ENCODE peak calls at places on chromosome 9, in four cellular contexts. One of them, this sample, is unnamed.
A peak's percentile ranks its signal among the peaks of the same experiment; 100 is the strongest.

GRCh38 chr9:133513214-133514088 is 11.3 kb downstream of the MYMK start:
- DNase-seq in K562: no peak
- DNase-seq in SK-N-SH: peak; percentile 91
- DNase-seq in GM12878: no peak
- DNase-seq in this sample: no peak

GRCh38 chr9:3464033-3464638 is 61.7 kb downstream of the RFX3 start:
- DNase-seq in K562: no peak
- DNase-seq in SK-N-SH: no peak
- DNase-seq in GM12878: no peak
- DNase-seq in this sample: no peak

GRCh38 chr9:69172895-69173294 is 1.2 kb upstream of the TJP2 start:
- DNase-seq in K562: no peak
- DNase-seq in GM12878: no peak
- DNase-seq in SK-N-SH: no peak
- DNase-seq in this sample: no peak

GRCh38 chr9:99172129-99173091 is 49.3 kb downstream of the ALG2 start:
- DNase-seq in K562: no peak
- DNase-seq in SK-N-SH: no peak
- DNase-seq in GM12878: no peak
- DNase-seq in this sample: no peak

GRCh38 chr9:114029311-114030170 is 48.6 kb downstream of the AMBP start:
- DNase-seq in SK-N-SH: no peak
- DNase-seq in GM12878: no peak
- DNase-seq in K562: no peak
- DNase-seq in this sample: no peak

GRCh38 chr9:115847245-115847644 is 306.3 kb upstream of the PAPPA start:
- DNase-seq in SK-N-SH: no peak
- DNase-seq in GM12878: no peak
- DNase-seq in K562: no peak
- DNase-seq in this sample: no peak

GRCh38 chr9:105632807-105633206 is 29.4 kb upstream of the TAL2 start:
- DNase-seq in SK-N-SH: no peak
- DNase-seq in GM12878: no peak
- DNase-seq in K562: no peak
- DNase-seq in this sample: no peak

GRCh38 chr9:93064392-93065124 is 6.1 kb downstream of the SUSD3 start:
- DNase-seq in K562: peak; percentile 69
- DNase-seq in GM12878: peak; percentile 94
- DNase-seq in SK-N-SH: no peak
- DNase-seq in this sample: no peak

GRCh38 chr9:37921546-37922300 is 17.8 kb upstream of the SLC25A51 start:
- DNase-seq in SK-N-SH: no peak
- DNase-seq in K562: no peak
- DNase-seq in GM12878: no peak
- DNase-seq in this sample: no peak

GRCh38 chr9:77616191-77616590 is 31.9 kb downstream of the GNA14 start:
- DNase-seq in K562: no peak
- DNase-seq in GM12878: no peak
- DNase-seq in SK-N-SH: no peak
- DNase-seq in this sample: no peak

GRCh38 chr9:33101104-33101951 is 24.9 kb upstream of the SMU1 start:
- DNase-seq in GM12878: no peak
- DNase-seq in SK-N-SH: no peak
- DNase-seq in K562: no peak
- DNase-seq in this sample: no peak

GRCh38 chr9:97697837-97698236 is 697 bp upstream of the XPA start:
- DNase-seq in GM12878: no peak
- DNase-seq in SK-N-SH: no peak
- DNase-seq in K562: no peak
- DNase-seq in this sample: no peak

GRCh38 chr9:137705906-137706305 is 87.1 kb downstream of the EHMT1 start:
- DNase-seq in GM12878: no peak
- DNase-seq in K562: peak; percentile 32
- DNase-seq in SK-N-SH: no peak
- DNase-seq in this sample: peak; percentile 19

GRCh38 chr9:21402387-21403247 is 6.3 kb upstream of the IFNA8 start:
- DNase-seq in GM12878: no peak
- DNase-seq in SK-N-SH: peak; percentile 21
- DNase-seq in K562: no peak
- DNase-seq in this sample: peak; percentile 71

GRCh38 chr9:134783699-134784039 is 96.9 kb upstream of the FCN2 start:
- DNase-seq in K562: no peak
- DNase-seq in GM12878: no peak
- DNase-seq in SK-N-SH: no peak
- DNase-seq in this sample: no peak

GRCh38 chr9:109481747-109482325 is 16.3 kb downstream of the PTPN3 start:
- DNase-seq in K562: no peak
- DNase-seq in SK-N-SH: no peak
- DNase-seq in GM12878: no peak
- DNase-seq in this sample: no peak

GRCh38 chr9:112535811-112536210 is 49.2 kb downstream of the KIAA1958 start:
- DNase-seq in K562: no peak
- DNase-seq in SK-N-SH: no peak
- DNase-seq in GM12878: no peak
- DNase-seq in this sample: no peak

DNA sequence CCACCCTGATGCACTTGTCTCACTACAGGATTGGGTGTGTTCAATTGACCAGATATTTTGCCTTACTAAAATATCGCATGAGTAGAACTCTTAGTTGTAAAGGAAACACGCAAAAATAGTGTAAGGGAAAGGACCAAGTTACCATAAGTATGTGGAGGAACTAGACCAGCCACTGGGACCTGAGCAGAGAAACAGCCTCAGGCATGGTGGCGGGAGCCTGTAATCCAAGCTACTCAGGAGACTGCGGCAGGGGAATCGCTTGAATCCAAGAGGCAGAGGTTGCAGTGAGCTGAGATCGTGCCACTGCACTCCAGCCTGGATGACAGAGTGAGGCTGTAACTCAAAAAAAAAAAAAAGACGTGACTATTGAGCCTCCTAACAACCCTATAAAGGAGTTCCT is 117.9 kb upstream of the SPATA31C2 start:
- DNase-seq in GM12878: no peak
- DNase-seq in K562: no peak
- DNase-seq in SK-N-SH: no peak
- DNase-seq in this sample: no peak
- TF ChIP-seq USF1 in GM12878: no peak
- TF ChIP-seq USF1 in K562: no peak
- TF ChIP-seq USF1 in SK-N-SH: no peak
- TF ChIP-seq USF1 in this sample: no peak

GRCh38 chr9:101050650-101051049 is 22.1 kb downstream of the PLPPR1 start:
- DNase-seq in K562: no peak
- DNase-seq in SK-N-SH: no peak
- DNase-seq in GM12878: no peak
- DNase-seq in this sample: no peak

GRCh38 chr9:101054657-101055056 is 26.1 kb downstream of the PLPPR1 start:
- DNase-seq in GM12878: no peak
- DNase-seq in SK-N-SH: no peak
- DNase-seq in K562: no peak
- DNase-seq in this sample: no peak
- TF ChIP-seq USF1 in GM12878: no peak
- TF ChIP-seq USF1 in SK-N-SH: no peak
- TF ChIP-seq USF1 in K562: no peak
- TF ChIP-seq USF1 in this sample: no peak

GRCh38 chr9:81597749-81598497 is 91.4 kb downstream of the TLE1 start:
- DNase-seq in K562: no peak
- DNase-seq in GM12878: no peak
- DNase-seq in SK-N-SH: no peak
- DNase-seq in this sample: no peak

GRCh38 chr9:81601639-81602623 is 87.4 kb downstream of the TLE1 start:
- DNase-seq in GM12878: no peak
- DNase-seq in K562: no peak
- DNase-seq in SK-N-SH: no peak
- DNase-seq in this sample: no peak

GRCh38 chr9:81602887-81603680 is 86.3 kb downstream of the TLE1 start:
- DNase-seq in K562: no peak
- DNase-seq in GM12878: no peak
- DNase-seq in SK-N-SH: no peak
- DNase-seq in this sample: no peak

GRCh38 chr9:81599837-81600236 is 89.5 kb downstream of the TLE1 start:
- DNase-seq in SK-N-SH: no peak
- DNase-seq in GM12878: no peak
- DNase-seq in K562: no peak
- DNase-seq in this sample: no peak

DNA sequence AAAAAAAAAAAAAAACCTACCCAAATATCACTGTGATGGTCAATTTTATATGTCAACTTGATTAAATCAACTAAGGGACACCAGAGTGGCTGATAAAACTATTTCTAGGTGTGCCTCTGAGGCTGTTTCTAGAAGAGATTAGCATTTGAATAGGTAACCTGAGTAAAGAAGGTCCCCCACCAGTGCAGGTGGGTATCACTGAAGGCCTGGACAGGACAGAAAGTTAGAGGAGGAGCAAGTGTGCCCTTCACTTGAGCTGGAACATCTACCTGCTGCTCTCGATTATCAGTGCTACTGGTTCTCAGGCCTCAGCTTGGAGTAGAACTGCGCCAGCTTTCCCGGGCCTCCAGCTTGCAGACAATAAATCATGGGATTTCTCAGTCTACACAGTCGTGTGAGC is 88.7 kb downstream of the TLE1 start:
- DNase-seq in K562: no peak
- DNase-seq in GM12878: no peak
- DNase-seq in SK-N-SH: no peak
- DNase-seq in this sample: no peak
- TF ChIP-seq USF1 in K562: no peak
- TF ChIP-seq USF1 in GM12878: no peak
- TF ChIP-seq USF1 in SK-N-SH: no peak
- TF ChIP-seq USF1 in this sample: no peak

GRCh38 chr9:107345327-107345726 is 62.2 kb downstream of the RAD23B start:
- DNase-seq in GM12878: no peak
- DNase-seq in SK-N-SH: no peak
- DNase-seq in K562: no peak
- DNase-seq in this sample: no peak
- TF ChIP-seq USF1 in GM12878: no peak
- TF ChIP-seq USF1 in SK-N-SH: no peak
- TF ChIP-seq USF1 in K562: no peak
- TF ChIP-seq USF1 in this sample: no peak

GRCh38 chr9:89405832-89406231 is 87.5 kb downstream of the SECISBP2 start:
- DNase-seq in SK-N-SH: peak; percentile 57
- DNase-seq in K562: no peak
- DNase-seq in GM12878: no peak
- DNase-seq in this sample: no peak
- TF ChIP-seq USF1 in SK-N-SH: no peak
- TF ChIP-seq USF1 in K562: no peak
- TF ChIP-seq USF1 in GM12878: no peak
- TF ChIP-seq USF1 in this sample: no peak

DNA sequence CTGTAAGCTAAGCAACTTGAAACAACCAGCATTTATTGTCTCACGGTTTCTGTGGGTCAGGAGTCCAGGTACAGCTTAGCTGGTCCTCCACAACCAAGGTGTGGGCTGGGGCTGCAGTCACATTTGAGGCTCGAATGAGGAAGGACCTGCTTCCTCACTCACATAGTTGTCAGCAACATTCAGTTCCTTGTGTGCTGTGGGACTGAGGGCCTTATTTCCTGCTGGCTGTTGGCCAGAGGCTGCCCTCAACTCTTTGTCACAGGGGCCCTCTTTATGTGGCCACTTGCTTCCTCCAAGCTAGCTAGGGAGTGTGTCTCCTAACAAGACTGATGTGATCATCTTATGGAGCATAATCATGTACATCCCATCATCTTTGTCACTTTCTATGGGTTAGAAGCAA is 29.2 kb upstream of the SEMA4D start:
- DNase-seq in SK-N-SH: no peak
- DNase-seq in GM12878: no peak
- DNase-seq in K562: no peak
- DNase-seq in this sample: no peak
- TF ChIP-seq USF1 in SK-N-SH: no peak
- TF ChIP-seq USF1 in GM12878: no peak
- TF ChIP-seq USF1 in K562: no peak
- TF ChIP-seq USF1 in this sample: no peak

GRCh38 chr9:75228893-75229292 is 140.6 kb downstream of the OSTF1 start:
- DNase-seq in GM12878: no peak
- DNase-seq in K562: no peak
- DNase-seq in SK-N-SH: no peak
- DNase-seq in this sample: no peak
- TF ChIP-seq USF1 in GM12878: no peak
- TF ChIP-seq USF1 in K562: no peak
- TF ChIP-seq USF1 in SK-N-SH: no peak
- TF ChIP-seq USF1 in this sample: no peak

This sample was measured in WTC11.